ENCODE peak calls at places on chromosome 10, in eight cellular contexts. S is globus pallidus, G is fibroblast of the conjunctiva, K is NT2/D1, Q is T47D, X is AML-193, V is NCI-H345, E is nucleus accumbens. C is an unnamed sample.

GRCh38 chr10:19817251-19818046 is 1.2 kb downstream of the PLXDC2 start:
- DNase-seq in E (no peak), V (no peak), X (no peak), S (peak; percentile 57), K (no peak), Q (peak; percentile 12), G (no peak), C (no peak)

GRCh38 chr10:101643546-101643945 is 51.4 kb downstream of the FBXW4 start:
- DNase-seq in S (no peak), V (no peak), E (no peak), X (no peak), G (no peak), K (peak; percentile 15), Q (no peak), C (no peak)

GRCh38 chr10:23293145-23293724 is 51.4 kb downstream of the C10orf67 start:
- DNase-seq in V (no peak), X (peak; percentile 4), G (peak; percentile 5), S (peak; percentile 62), Q (peak; percentile 2), K (peak; percentile 59), E (no peak), C (no peak)

GRCh38 chr10:688621-689426 is 644 bp downstream of the DIP2C start:
- DNase-seq in Q (peak; percentile 78), G (no peak), E (no peak), X (no peak), S (peak; percentile 67), K (no peak), V (peak; percentile 19), C (peak; percentile 84)

GRCh38 chr10:4279649-4280048 is 494.6 kb upstream of the KLF6 start:
- DNase-seq in V (no peak), E (no peak), Q (no peak), K (no peak), S (no peak), X (no peak), G (no peak), C (no peak)

GRCh38 chr10:125595911-125596310 is 87.1 kb downstream of the TEX36 start:
- DNase-seq in G (no peak), S (no peak), E (no peak), V (no peak), X (no peak), Q (no peak), K (no peak), C (no peak)

GRCh38 chr10:44435196-44435595 is 50.3 kb upstream of the CXCL12 start:
- DNase-seq in E (no peak), S (peak; percentile 20), X (no peak), Q (no peak), V (no peak), G (no peak), K (no peak), C (no peak)

GRCh38 chr10:112230325-112230988 is 46.9 kb upstream of the GPAM start:
- DNase-seq in X (no peak), E (no peak), S (no peak), G (no peak), K (peak; percentile 11), Q (no peak), V (no peak), C (no peak)

GRCh38 chr10:72107325-72108003 is 19.1 kb upstream of the SPOCK2 start:
- DNase-seq in S (no peak), Q (no peak), V (no peak), G (no peak), K (no peak), E (no peak), X (no peak), C (no peak)

GRCh38 chr10:95266674-95267095 is 24.1 kb downstream of the PDLIM1 start:
- DNase-seq in E (no peak), S (no peak), Q (no peak), K (no peak), V (no peak), X (peak; percentile 38), G (peak; percentile 41), C (no peak)

GRCh38 chr10:31759124-31759798 is 169.4 kb downstream of the ARHGAP12 start:
- DNase-seq in G (no peak), X (no peak), Q (peak; percentile 38), K (no peak), S (peak; percentile 37), V (peak; percentile 49), E (no peak), C (peak; percentile 91)

GRCh38 chr10:33201971-33202370 is 132.5 kb downstream of the NRP1 start:
- DNase-seq in S (no peak), E (no peak), V (no peak), X (no peak), K (no peak), Q (no peak), G (no peak), C (no peak)

GRCh38 chr10:114632869-114633715 is 25.0 kb downstream of the ABLIM1 start:
- DNase-seq in K (no peak), V (no peak), X (no peak), E (no peak), Q (no peak), S (peak; percentile 13), G (peak; percentile 56), C (peak; percentile 87)

GRCh38 chr10:124703778-124704427 is 40.3 kb downstream of the FAM53B start:
- DNase-seq in E (peak; percentile 50), X (no peak), V (peak; percentile 38), G (peak; percentile 43), K (no peak), Q (no peak), S (peak; percentile 94), C (peak; percentile 89)

GRCh38 chr10:31745612-31746376 is 182.8 kb downstream of the ARHGAP12 start:
- DNase-seq in X (no peak), K (no peak), G (peak; percentile 24), V (no peak), S (no peak), E (no peak), Q (no peak), C (no peak)

GRCh38 chr10:101120884-101121660 is 10.0 kb upstream of the TLX1 start:
- DNase-seq in E (no peak), S (no peak), G (no peak), K (no peak), V (no peak), X (no peak), Q (no peak), C (peak; percentile 78)

GRCh38 chr10:58653139-58653538 is 140.5 kb downstream of the BICC1 start:
- DNase-seq in V (no peak), X (no peak), K (no peak), S (no peak), E (no peak), G (no peak), Q (no peak), C (no peak)

GRCh38 chr10:34235164-34235832 is 579.8 kb downstream of the PARD3 start:
- DNase-seq in Q (no peak), G (no peak), X (no peak), K (no peak), V (no peak), S (no peak), E (no peak), C (no peak)

GRCh38 chr10:35336921-35337741 is 822 bp downstream of the CCNY start:
- DNase-seq in E (no peak), V (no peak), G (no peak), S (no peak), X (no peak), K (no peak), Q (peak; percentile 60), C (peak; percentile 82)

GRCh38 chr10:100501423-100501822 is 18.2 kb downstream of the SEC31B start:
- DNase-seq in S (no peak), E (no peak), V (no peak), Q (no peak), G (no peak), K (no peak), X (no peak), C (no peak)

GRCh38 chr10:8778713-8779112 is 724.2 kb downstream of the GATA3 start:
- DNase-seq in K (no peak), Q (no peak), X (no peak), E (no peak), V (no peak), S (no peak), G (no peak), C (no peak)

GRCh38 chr10:78802866-78803265 is 265.9 kb upstream of the ZMIZ1 start:
- DNase-seq in X (no peak), G (peak; percentile 74), V (no peak), Q (no peak), E (no peak), S (no peak), K (no peak), C (peak; percentile 91)

GRCh38 chr10:49360271-49361177 is 35.4 kb downstream of the DRGX start:
- DNase-seq in K (no peak), V (peak; percentile 54), G (no peak), Q (no peak), E (no peak), X (no peak), S (no peak), C (peak; percentile 76)

GRCh38 chr10:100969175-100970075 is at the start of gene SEMA4G:
- DNase-seq in G (no peak), K (peak; percentile 51), E (no peak), Q (peak; percentile 47), S (peak; percentile 18), X (no peak), V (peak; percentile 53), C (peak; percentile 83)

GRCh38 chr10:120392245-120392644 is 64.8 kb upstream of the PLPP4 start:
- DNase-seq in E (no peak), S (no peak), V (no peak), G (no peak), X (no peak), K (no peak), Q (no peak), C (no peak)

GRCh38 chr10:28012990-28013389 is 14.1 kb upstream of the ODAD2 start:
- DNase-seq in Q (no peak), V (no peak), S (no peak), K (no peak), G (no peak), E (no peak), X (no peak), C (no peak)

GRCh38 chr10:96752380-96752779 is 32.1 kb upstream of the PIK3AP1 start:
- DNase-seq in K (no peak), V (no peak), S (no peak), Q (no peak), G (no peak), X (no peak), E (no peak), C (no peak)

GRCh38 chr10:10313099-10313875 is 704.4 kb upstream of the CELF2 start:
- DNase-seq in E (no peak), X (no peak), K (no peak), V (no peak), G (no peak), Q (peak; percentile 13), S (no peak), C (no peak)

GRCh38 chr10:32981760-32982159 is 23.7 kb upstream of the ITGB1 start:
- DNase-seq in V (no peak), G (no peak), S (no peak), X (peak; percentile 13), Q (no peak), K (no peak), E (no peak), C (no peak)

GRCh38 chr10:33703897-33704825 is 369.7 kb upstream of the NRP1 start:
- DNase-seq in S (no peak), V (no peak), G (no peak), E (no peak), Q (no peak), K (no peak), X (no peak), C (no peak)

GRCh38 chr10:50618624-50619023 is 5.1 kb downstream of the SGMS1 start:
- DNase-seq in E (no peak), S (no peak), Q (no peak), V (no peak), K (no peak), G (no peak), X (no peak), C (no peak)

GRCh38 chr10:48935141-48935540 is 4.5 kb downstream of the LRRC18 start:
- DNase-seq in X (no peak), K (no peak), S (no peak), Q (no peak), V (no peak), G (no peak), E (no peak), C (no peak)

GRCh38 chr10:132104471-132105301 is 38.9 kb downstream of the JAKMIP3 start:
- DNase-seq in E (no peak), G (no peak), K (no peak), S (no peak), V (no peak), Q (no peak), X (no peak), C (peak; percentile 73)